ENCODE peak calls at places on chromosome 4, in four cellular contexts. M is osteoblast, F is mesothelial cell of epicardium, W is T-helper 9 cell. U is an unnamed sample.

GRCh38 chr4:185849543-185850185 is 37.7 kb upstream of the SORBS2 start:
- DNase-seq in M (no peak), F (no peak), W (no peak), U (peak)

GRCh38 chr4:128006592-128006991 is 41.4 kb downstream of the ABHD18 start:
- DNase-seq in M (peak), F (no peak), W (no peak), U (no peak)

GRCh38 chr4:25884040-25884788 is 21.4 kb upstream of the SEL1L3 start:
- DNase-seq in M (no peak), F (no peak), W (no peak), U (no peak)

GRCh38 chr4:112147697-112148096 is 2.4 kb downstream of the FAM241A start:
- DNase-seq in M (peak), F (no peak), W (no peak), U (no peak)

GRCh38 chr4:94332983-94333590 is 9.5 kb downstream of the HPGDS start:
- DNase-seq in M (peak), F (no peak), W (no peak), U (no peak)

GRCh38 chr4:118410143-118410542 is 57.3 kb upstream of the PRSS12 start:
- DNase-seq in M (no peak), F (no peak), W (no peak), U (no peak)

GRCh38 chr4:48071171-48071570 is 54.6 kb downstream of the NIPAL1 start:
- DNase-seq in M (no peak), F (no peak), W (no peak), U (no peak)

GRCh38 chr4:176778491-176778890 is 14.2 kb downstream of the VEGFC start:
- DNase-seq in M (peak), F (no peak), W (no peak), U (no peak)

GRCh38 chr4:140688711-140689598 is 67.2 kb downstream of the TBC1D9 start:
- DNase-seq in M (peak), F (no peak), W (no peak), U (no peak)

GRCh38 chr4:32858971-32859370 is 2138.8 kb downstream of the PCDH7 start:
- DNase-seq in M (no peak), F (no peak), W (no peak), U (no peak)

GRCh38 chr4:38948551-38948950 is 80.9 kb downstream of the FAM114A1 start:
- DNase-seq in M (no peak), F (no peak), W (no peak), U (peak)

GRCh38 chr4:96649536-96649935 is 809.6 kb downstream of the PDHA2 start:
- DNase-seq in M (no peak), F (no peak), W (no peak), U (no peak)

GRCh38 chr4:128810331-128810870 is 901 bp downstream of the JADE1 start:
- DNase-seq in M (peak), F (no peak), W (no peak), U (peak)

GRCh38 chr4:100977746-100978397 is 369.5 kb downstream of the PPP3CA start:
- DNase-seq in M (no peak), F (no peak), W (no peak), U (no peak)

GRCh38 chr4:186717556-186717955 is 6.1 kb downstream of the FAT1 start:
- DNase-seq in M (no peak), F (no peak), W (no peak), U (no peak)

GRCh38 chr4:1852904-1853623 is 2.9 kb downstream of the LETM1 start:
- DNase-seq in M (peak), F (no peak), W (no peak), U (no peak)

GRCh38 chr4:153013202-153013988 is 77.3 kb downstream of the FHDC1 start:
- DNase-seq in M (no peak), F (no peak), W (no peak), U (no peak)

GRCh38 chr4:2837904-2838496 is 5.6 kb upstream of the ADD1 start:
- DNase-seq in M (peak), F (no peak), W (peak), U (peak)

GRCh38 chr4:145533011-145533410 is 51.4 kb downstream of the SMAD1 start:
- DNase-seq in M (no peak), F (no peak), W (no peak), U (no peak)

GRCh38 chr4:1399508-1400190 is 6.6 kb downstream of the NKX1-1 start:
- DNase-seq in M (peak), F (no peak), W (no peak), U (peak)

GRCh38 chr4:24664956-24665355 is 80.6 kb upstream of the DHX15 start:
- DNase-seq in M (no peak), F (no peak), W (no peak), U (peak)

GRCh38 chr4:76559236-76560071 is 124.4 kb downstream of the SHROOM3 start:
- DNase-seq in M (no peak), F (no peak), W (no peak), U (no peak)

GRCh38 chr4:176433983-176434382 is 114.2 kb downstream of the SPCS3 start:
- DNase-seq in M (no peak), F (no peak), W (no peak), U (no peak)

GRCh38 chr4:168832746-168833575 is 177.1 kb downstream of the CBR4 start:
- DNase-seq in M (peak), F (peak), W (no peak), U (no peak)

GRCh38 chr4:54281060-54281781 is 52.1 kb downstream of the PDGFRA start:
- DNase-seq in M (peak), F (no peak), W (no peak), U (peak)

GRCh38 chr4:154503598-154503997 is 12.0 kb upstream of the DCHS2 start:
- DNase-seq in M (no peak), F (no peak), W (no peak), U (no peak)

GRCh38 chr4:10590896-10591295 is 93.7 kb downstream of the CLNK start:
- DNase-seq in M (peak), F (no peak), W (no peak), U (no peak)